ENCODE peak calls at places on chromosome 10, in eight cellular contexts. One of them, this sample, is unnamed.

GRCh38 chr10:130814610-130815009 is 496.9 kb downstream of the TCERG1L start:
- DNase-seq in brain microvascular endothelial cell: no peak
- DNase-seq in body of pancreas: no peak
- DNase-seq in CD4-positive, alpha-beta T cell: no peak
- DNase-seq in cardiac muscle cell: no peak
- DNase-seq in sigmoid colon: no peak
- DNase-seq in AG04450: no peak
- DNase-seq in GM12864: no peak
- DNase-seq in this sample: no peak

GRCh38 chr10:124539935-124540641 is 78.5 kb downstream of the LHPP start:
- DNase-seq in body of pancreas: peak; percentile 62
- DNase-seq in brain microvascular endothelial cell: no peak
- DNase-seq in sigmoid colon: peak; percentile 84
- DNase-seq in GM12864: no peak
- DNase-seq in cardiac muscle cell: peak; percentile 78
- DNase-seq in AG04450: no peak
- DNase-seq in CD4-positive, alpha-beta T cell: peak; percentile 65
- DNase-seq in this sample: no peak

GRCh38 chr10:45179716-45180115 is 135.7 kb downstream of the OR13A1 start:
- DNase-seq in AG04450: no peak
- DNase-seq in brain microvascular endothelial cell: no peak
- DNase-seq in cardiac muscle cell: no peak
- DNase-seq in GM12864: no peak
- DNase-seq in sigmoid colon: peak; percentile 66
- DNase-seq in CD4-positive, alpha-beta T cell: no peak
- DNase-seq in body of pancreas: no peak
- DNase-seq in this sample: no peak

GRCh38 chr10:63128443-63128842 is 4.7 kb upstream of the NRBF2 start:
- DNase-seq in cardiac muscle cell: no peak
- DNase-seq in brain microvascular endothelial cell: no peak
- DNase-seq in CD4-positive, alpha-beta T cell: no peak
- DNase-seq in GM12864: no peak
- DNase-seq in AG04450: no peak
- DNase-seq in sigmoid colon: no peak
- DNase-seq in body of pancreas: no peak
- DNase-seq in this sample: no peak

GRCh38 chr10:94219829-94220228 is 142.9 kb downstream of the NOC3L start:
- DNase-seq in brain microvascular endothelial cell: peak; percentile 39
- DNase-seq in CD4-positive, alpha-beta T cell: no peak
- DNase-seq in body of pancreas: no peak
- DNase-seq in cardiac muscle cell: peak; percentile 70
- DNase-seq in GM12864: no peak
- DNase-seq in AG04450: no peak
- DNase-seq in sigmoid colon: no peak
- DNase-seq in this sample: no peak

GRCh38 chr10:127887497-127888415 is 5.0 kb downstream of the CLRN3 start:
- DNase-seq in cardiac muscle cell: no peak
- DNase-seq in body of pancreas: no peak
- DNase-seq in CD4-positive, alpha-beta T cell: no peak
- DNase-seq in sigmoid colon: no peak
- DNase-seq in AG04450: no peak
- DNase-seq in GM12864: no peak
- DNase-seq in brain microvascular endothelial cell: no peak
- DNase-seq in this sample: no peak

GRCh38 chr10:101690461-101690860 is 4.5 kb downstream of the FBXW4 start:
- DNase-seq in CD4-positive, alpha-beta T cell: no peak
- DNase-seq in AG04450: no peak
- DNase-seq in sigmoid colon: no peak
- DNase-seq in brain microvascular endothelial cell: no peak
- DNase-seq in cardiac muscle cell: no peak
- DNase-seq in GM12864: no peak
- DNase-seq in body of pancreas: no peak
- DNase-seq in this sample: no peak

GRCh38 chr10:43090664-43091063 is 13.8 kb downstream of the RET start:
- DNase-seq in cardiac muscle cell: no peak
- DNase-seq in AG04450: no peak
- DNase-seq in body of pancreas: no peak
- DNase-seq in CD4-positive, alpha-beta T cell: no peak
- DNase-seq in GM12864: no peak
- DNase-seq in sigmoid colon: no peak
- DNase-seq in brain microvascular endothelial cell: no peak
- DNase-seq in this sample: no peak

GRCh38 chr10:43390791-43391190 is 18.2 kb downstream of the HNRNPF start:
- DNase-seq in sigmoid colon: peak; percentile 52
- DNase-seq in body of pancreas: peak; percentile 24
- DNase-seq in CD4-positive, alpha-beta T cell: no peak
- DNase-seq in brain microvascular endothelial cell: peak; percentile 38
- DNase-seq in cardiac muscle cell: peak; percentile 40
- DNase-seq in AG04450: no peak
- DNase-seq in GM12864: no peak
- DNase-seq in this sample: peak; percentile 26

GRCh38 chr10:110056822-110057221 is 49.0 kb downstream of the ADD3 start:
- DNase-seq in brain microvascular endothelial cell: no peak
- DNase-seq in cardiac muscle cell: no peak
- DNase-seq in body of pancreas: no peak
- DNase-seq in sigmoid colon: no peak
- DNase-seq in GM12864: no peak
- DNase-seq in AG04450: no peak
- DNase-seq in CD4-positive, alpha-beta T cell: no peak
- DNase-seq in this sample: no peak

GRCh38 chr10:61789031-61789430 is 112.5 kb upstream of the ARID5B start:
- DNase-seq in brain microvascular endothelial cell: no peak
- DNase-seq in sigmoid colon: no peak
- DNase-seq in AG04450: no peak
- DNase-seq in GM12864: no peak
- DNase-seq in CD4-positive, alpha-beta T cell: no peak
- DNase-seq in cardiac muscle cell: no peak
- DNase-seq in body of pancreas: no peak
- DNase-seq in this sample: no peak

GRCh38 chr10:93657757-93658156 is 44.6 kb downstream of the FRA10AC1 start:
- DNase-seq in body of pancreas: no peak
- DNase-seq in cardiac muscle cell: no peak
- DNase-seq in GM12864: no peak
- DNase-seq in AG04450: no peak
- DNase-seq in brain microvascular endothelial cell: no peak
- DNase-seq in sigmoid colon: no peak
- DNase-seq in CD4-positive, alpha-beta T cell: no peak
- DNase-seq in this sample: no peak

GRCh38 chr10:104297697-104298660 is 29.0 kb downstream of the GSTO2 start:
- DNase-seq in CD4-positive, alpha-beta T cell: no peak
- DNase-seq in body of pancreas: no peak
- DNase-seq in cardiac muscle cell: peak; percentile 61
- DNase-seq in GM12864: no peak
- DNase-seq in brain microvascular endothelial cell: peak; percentile 84
- DNase-seq in sigmoid colon: no peak
- DNase-seq in AG04450: no peak
- DNase-seq in this sample: no peak
- TF ChIP-seq CTCF in CD4-positive, alpha-beta T cell: no peak
- TF ChIP-seq CTCF in body of pancreas: no peak
- TF ChIP-seq CTCF in cardiac muscle cell: peak; percentile 74
- TF ChIP-seq CTCF in GM12864: peak; percentile 48
- TF ChIP-seq CTCF in brain microvascular endothelial cell: peak; percentile 93
- TF ChIP-seq CTCF in sigmoid colon: no peak
- TF ChIP-seq CTCF in AG04450: peak; percentile 71
- TF ChIP-seq CTCF in this sample: peak; percentile 72

DNA sequence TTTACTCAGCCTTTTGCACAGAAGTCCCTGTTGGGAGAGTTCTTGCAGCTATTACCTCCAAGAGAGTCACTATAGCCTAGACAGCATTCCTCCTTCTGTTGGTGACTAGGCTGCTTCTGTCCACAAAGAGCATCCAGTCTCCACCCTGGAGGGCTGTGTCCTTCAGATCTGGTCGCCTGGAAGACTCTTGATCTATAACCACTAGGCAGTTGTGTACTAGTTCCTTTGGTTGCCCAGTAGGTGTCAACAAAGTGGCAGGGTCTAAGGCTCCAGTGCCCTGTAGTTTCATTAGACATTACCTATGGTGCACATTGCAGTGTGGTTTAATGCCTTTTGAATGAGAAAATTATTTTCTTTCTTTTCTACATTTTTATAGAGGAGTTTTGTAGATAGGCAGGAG is 11.3 kb upstream of the AKR1C2 start:
- DNase-seq in brain microvascular endothelial cell: no peak
- DNase-seq in GM12864: no peak
- DNase-seq in CD4-positive, alpha-beta T cell: no peak
- DNase-seq in cardiac muscle cell: no peak
- DNase-seq in body of pancreas: peak; percentile 56
- DNase-seq in sigmoid colon: no peak
- DNase-seq in AG04450: no peak
- DNase-seq in this sample: no peak
- TF ChIP-seq CTCF in brain microvascular endothelial cell: no peak
- TF ChIP-seq CTCF in GM12864: peak; percentile 14
- TF ChIP-seq CTCF in CD4-positive, alpha-beta T cell: no peak
- TF ChIP-seq CTCF in cardiac muscle cell: peak; percentile 29
- TF ChIP-seq CTCF in body of pancreas: peak; percentile 68
- TF ChIP-seq CTCF in sigmoid colon: no peak
- TF ChIP-seq CTCF in AG04450: no peak
- TF ChIP-seq CTCF in this sample: peak; percentile 24

DNA sequence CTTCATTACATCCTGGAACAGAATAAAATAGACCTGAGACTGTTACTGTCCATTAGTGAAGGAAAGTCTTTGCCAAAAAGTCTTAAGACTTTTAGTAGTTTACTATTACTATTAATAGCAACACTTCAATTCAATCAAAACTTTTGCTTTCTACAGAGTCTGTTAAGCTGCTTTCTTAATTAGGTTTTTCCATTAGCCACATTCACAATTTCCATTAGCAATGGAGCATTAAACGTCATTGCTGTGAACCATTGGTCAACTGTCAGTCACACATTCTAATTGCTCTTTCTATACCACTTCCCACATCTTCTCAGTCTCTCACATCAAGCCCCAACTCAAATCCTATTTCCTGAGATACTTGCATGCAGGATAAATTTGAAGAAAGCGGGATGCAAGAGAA is 736.6 kb upstream of the SORCS1 start:
- DNase-seq in brain microvascular endothelial cell: no peak
- DNase-seq in cardiac muscle cell: no peak
- DNase-seq in CD4-positive, alpha-beta T cell: no peak
- DNase-seq in GM12864: no peak
- DNase-seq in sigmoid colon: no peak
- DNase-seq in AG04450: no peak
- DNase-seq in body of pancreas: no peak
- DNase-seq in this sample: no peak
- TF ChIP-seq CTCF in brain microvascular endothelial cell: no peak
- TF ChIP-seq CTCF in cardiac muscle cell: no peak
- TF ChIP-seq CTCF in CD4-positive, alpha-beta T cell: no peak
- TF ChIP-seq CTCF in GM12864: no peak
- TF ChIP-seq CTCF in sigmoid colon: no peak
- TF ChIP-seq CTCF in AG04450: no peak
- TF ChIP-seq CTCF in body of pancreas: no peak
- TF ChIP-seq CTCF in this sample: no peak

GRCh38 chr10:14758451-14758850 is 16.2 kb downstream of the FAM107B start:
- DNase-seq in AG04450: no peak
- DNase-seq in sigmoid colon: no peak
- DNase-seq in body of pancreas: no peak
- DNase-seq in CD4-positive, alpha-beta T cell: no peak
- DNase-seq in GM12864: no peak
- DNase-seq in cardiac muscle cell: no peak
- DNase-seq in brain microvascular endothelial cell: no peak
- DNase-seq in this sample: no peak

GRCh38 chr10:14761372-14761771 is 13.3 kb downstream of the FAM107B start:
- DNase-seq in brain microvascular endothelial cell: no peak
- DNase-seq in sigmoid colon: no peak
- DNase-seq in body of pancreas: no peak
- DNase-seq in GM12864: no peak
- DNase-seq in CD4-positive, alpha-beta T cell: no peak
- DNase-seq in AG04450: no peak
- DNase-seq in cardiac muscle cell: no peak
- DNase-seq in this sample: no peak

GRCh38 chr10:14757394-14757793 is 17.3 kb downstream of the FAM107B start:
- DNase-seq in CD4-positive, alpha-beta T cell: no peak
- DNase-seq in AG04450: no peak
- DNase-seq in sigmoid colon: no peak
- DNase-seq in brain microvascular endothelial cell: no peak
- DNase-seq in GM12864: no peak
- DNase-seq in body of pancreas: no peak
- DNase-seq in cardiac muscle cell: no peak
- DNase-seq in this sample: no peak

GRCh38 chr10:14757996-14758395 is 16.7 kb downstream of the FAM107B start:
- DNase-seq in AG04450: no peak
- DNase-seq in GM12864: no peak
- DNase-seq in cardiac muscle cell: no peak
- DNase-seq in brain microvascular endothelial cell: no peak
- DNase-seq in body of pancreas: no peak
- DNase-seq in sigmoid colon: no peak
- DNase-seq in CD4-positive, alpha-beta T cell: no peak
- DNase-seq in this sample: no peak

DNA sequence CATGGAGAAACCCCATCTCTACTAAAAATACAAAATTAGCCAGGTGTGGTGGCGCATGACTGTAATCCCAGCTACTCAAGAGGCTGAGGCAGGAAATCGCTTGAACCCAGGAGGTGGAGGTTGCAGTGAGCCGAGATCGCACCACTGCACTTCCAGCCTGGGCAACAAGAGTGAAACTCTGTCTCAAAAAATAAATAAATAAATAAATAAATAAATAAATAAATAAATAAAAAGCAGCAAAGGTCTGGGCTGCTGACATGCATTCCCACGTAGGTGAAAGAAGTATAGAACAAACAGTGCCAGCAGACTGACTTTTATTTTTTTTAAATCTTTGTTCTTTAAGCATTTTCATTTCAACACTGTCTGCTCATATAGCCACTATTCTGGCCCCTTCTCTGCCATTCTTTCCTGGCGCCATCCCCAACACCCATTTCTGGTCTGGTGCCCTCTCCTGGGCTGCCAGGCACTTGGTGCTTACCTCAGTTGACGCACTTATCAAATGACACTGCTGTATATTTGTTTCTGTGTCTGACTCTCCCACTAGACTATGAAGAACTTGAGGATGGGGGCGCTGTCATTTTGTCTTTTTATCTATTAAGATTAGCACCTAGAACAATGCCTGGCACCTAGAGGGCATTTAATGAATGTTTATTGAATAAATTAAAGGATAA is 15.6 kb downstream of the FAM107B start:
- DNase-seq in brain microvascular endothelial cell: no peak
- DNase-seq in cardiac muscle cell: no peak
- DNase-seq in GM12864: no peak
- DNase-seq in CD4-positive, alpha-beta T cell: no peak
- DNase-seq in body of pancreas: peak; percentile 74
- DNase-seq in sigmoid colon: no peak
- DNase-seq in AG04450: no peak
- DNase-seq in this sample: no peak
- TF ChIP-seq CTCF in brain microvascular endothelial cell: peak; percentile 15
- TF ChIP-seq CTCF in cardiac muscle cell: peak; percentile 6
- TF ChIP-seq CTCF in GM12864: peak; percentile 26
- TF ChIP-seq CTCF in CD4-positive, alpha-beta T cell: no peak
- TF ChIP-seq CTCF in body of pancreas: peak; percentile 51
- TF ChIP-seq CTCF in sigmoid colon: no peak
- TF ChIP-seq CTCF in AG04450: no peak
- TF ChIP-seq CTCF in this sample: peak; percentile 42

This sample was measured in chondrocyte.